ENCODE peak calls at places on chromosome 2, in six cellular contexts. U is AG08396, L is GM03348, R is frontal cortex, J is activated T-cell treated with anti-CD3 and anti-CD28 coated beads for 48 hours, M is cerebellar cortex. V is an unnamed sample.

GRCh38 chr2:232420463-232421188 is 14.0 kb downstream of the ALPG start:
- DNase-seq in U (no peak), L (peak), R (no peak), J (peak), M (no peak), V (no peak)

GRCh38 chr2:235371018-235371417 is 122.8 kb upstream of the AGAP1 start:
- DNase-seq in U (no peak), L (no peak), R (no peak), J (no peak), M (no peak), V (no peak)

GRCh38 chr2:197848602-197849001 is 44.2 kb downstream of the PLCL1 start:
- DNase-seq in U (no peak), L (no peak), R (no peak), J (no peak), M (no peak), V (no peak)

GRCh38 chr2:218005486-218005885 is 2.7 kb upstream of the TNS1 start:
- DNase-seq in U (no peak), L (peak), R (no peak), J (no peak), M (no peak), V (no peak)

GRCh38 chr2:140604788-140605187 is 1526.0 kb downstream of the LRP1B start:
- DNase-seq in U (no peak), L (no peak), R (no peak), J (no peak), M (no peak), V (no peak)

GRCh38 chr2:62467475-62468321 is 38.3 kb downstream of the TMEM17 start:
- DNase-seq in U (no peak), L (peak), R (no peak), J (no peak), M (no peak), V (no peak)

GRCh38 chr2:68387408-68388350 is 22.6 kb downstream of the PLEK start:
- DNase-seq in U (no peak), L (no peak), R (no peak), J (no peak), M (no peak), V (no peak)

GRCh38 chr2:150911766-150912280 is 349.8 kb downstream of the RBM43 start:
- DNase-seq in U (peak), L (peak), R (no peak), J (no peak), M (no peak), V (peak)

GRCh38 chr2:181129654-181130053 is 149.2 kb downstream of the UBE2E3 start:
- DNase-seq in U (no peak), L (no peak), R (no peak), J (no peak), M (no peak), V (no peak)

GRCh38 chr2:215784371-215784783 is 229.0 kb downstream of the MREG start:
- DNase-seq in U (peak), L (peak), R (no peak), J (no peak), M (no peak), V (peak)

GRCh38 chr2:100935372-100935752 is 66.7 kb upstream of the RPL31 start:
- DNase-seq in U (peak), L (peak), R (no peak), J (no peak), M (no peak), V (peak)

GRCh38 chr2:238920053-238920452 is 72.2 kb downstream of the TWIST2 start:
- DNase-seq in U (no peak), L (no peak), R (no peak), J (no peak), M (no peak), V (no peak)

GRCh38 chr2:67322361-67323001 is 74.7 kb upstream of the ETAA1 start:
- DNase-seq in U (peak), L (peak), R (peak), J (no peak), M (peak), V (peak)

GRCh38 chr2:37797081-37797480 is 125.6 kb upstream of the CDC42EP3 start:
- DNase-seq in U (no peak), L (no peak), R (no peak), J (no peak), M (no peak), V (no peak)

GRCh38 chr2:219736196-219736595 is 108.8 kb downstream of the SLC4A3 start:
- DNase-seq in U (peak), L (peak), R (no peak), J (no peak), M (peak), V (peak)

GRCh38 chr2:32375228-32375892 is 18.5 kb downstream of the BIRC6 start:
- DNase-seq in U (no peak), L (no peak), R (no peak), J (no peak), M (no peak), V (no peak)

GRCh38 chr2:84057917-84058316 is 401.2 kb downstream of the SUCLG1 start:
- DNase-seq in U (no peak), L (no peak), R (no peak), J (no peak), M (no peak), V (no peak)

GRCh38 chr2:242012956-242013764 is 143.6 kb downstream of the RTP5 start:
- DNase-seq in U (no peak), L (no peak), R (no peak), J (no peak), M (no peak), V (no peak)

GRCh38 chr2:191618046-191618788 is 59.7 kb upstream of the NABP1 start:
- DNase-seq in U (no peak), L (no peak), R (no peak), J (no peak), M (no peak), V (no peak)

GRCh38 chr2:37026050-37026449 is 58.1 kb downstream of the HEATR5B start:
- DNase-seq in U (no peak), L (no peak), R (no peak), J (no peak), M (peak), V (no peak)

GRCh38 chr2:48693645-48694044 is 61.9 kb downstream of the LHCGR start:
- DNase-seq in U (no peak), L (no peak), R (no peak), J (no peak), M (no peak), V (no peak)

GRCh38 chr2:30428827-30429461 is 18.1 kb upstream of the LCLAT1 start:
- DNase-seq in U (no peak), L (no peak), R (no peak), J (no peak), M (no peak), V (no peak)

GRCh38 chr2:64284751-64285150 is 140.5 kb upstream of the PELI1 start:
- DNase-seq in U (no peak), L (no peak), R (no peak), J (no peak), M (peak), V (no peak)

GRCh38 chr2:24022975-24023575 is 13.2 kb downstream of the MFSD2B start:
- DNase-seq in U (no peak), L (no peak), R (no peak), J (no peak), M (no peak), V (no peak)

GRCh38 chr2:234953116-234954031 is 1.6 kb downstream of the SH3BP4 start:
- DNase-seq in U (no peak), L (peak), R (no peak), J (no peak), M (no peak), V (peak)

GRCh38 chr2:237449193-237449797 is 35.3 kb upstream of the COL6A3 start:
- DNase-seq in U (peak), L (peak), R (no peak), J (no peak), M (peak), V (no peak)

GRCh38 chr2:43188561-43189386 is 37.6 kb downstream of the ZFP36L2 start:
- DNase-seq in U (no peak), L (no peak), R (no peak), J (no peak), M (no peak), V (no peak)

GRCh38 chr2:66925128-66925527 is 472.0 kb upstream of the ETAA1 start:
- DNase-seq in U (peak), L (peak), R (no peak), J (no peak), M (no peak), V (no peak)

GRCh38 chr2:189709761-189710160 is 35.3 kb downstream of the ANKAR start:
- DNase-seq in U (no peak), L (no peak), R (no peak), J (no peak), M (no peak), V (no peak)

GRCh38 chr2:134718956-134719814 is at the start of gene TMEM163:
- DNase-seq in U (peak), L (peak), R (peak), J (no peak), M (no peak), V (no peak)

GRCh38 chr2:109058215-109058614 is 69.2 kb upstream of the EDAR start:
- DNase-seq in U (no peak), L (no peak), R (no peak), J (no peak), M (no peak), V (no peak)

GRCh38 chr2:236939751-236940229 is 145.9 kb upstream of the COPS8 start:
- DNase-seq in U (no peak), L (no peak), R (no peak), J (no peak), M (peak), V (no peak)

GRCh38 chr2:118246726-118247125 is 158.5 kb downstream of the INSIG2 start:
- DNase-seq in U (no peak), L (peak), R (no peak), J (no peak), M (peak), V (no peak)

GRCh38 chr2:196677404-196677803 is 37.9 kb downstream of the CCDC150 start:
- DNase-seq in U (peak), L (peak), R (no peak), J (no peak), M (no peak), V (no peak)

GRCh38 chr2:102505290-102505689 is 32.3 kb downstream of the SLC9A4 start:
- DNase-seq in U (no peak), L (no peak), R (no peak), J (no peak), M (no peak), V (no peak)

GRCh38 chr2:53593891-53594585 is 173.6 kb upstream of the CHAC2 start:
- DNase-seq in U (peak), L (peak), R (no peak), J (no peak), M (no peak), V (no peak)

GRCh38 chr2:25994509-25994908 is 12.2 kb upstream of the KIF3C start:
- DNase-seq in U (no peak), L (no peak), R (no peak), J (no peak), M (no peak), V (no peak)

GRCh38 chr2:70143314-70144150 is 47.3 kb downstream of the C2orf42 start:
- DNase-seq in U (peak), L (peak), R (no peak), J (no peak), M (peak), V (no peak)